ENCODE peak calls at places on chromosomes 5 and 9, in five cellular contexts. Q, F, V, O and E are unnamed samples.

GRCh38 chr9:98555851-98556465 is 152.8 kb downstream of the GABBR2 start:
- DNase-seq in F (no peak), O (no peak), V (no peak), Q (no peak), E (no peak)

GRCh38 chr5:170389250-170389902 is at the start of gene KCNMB1:
- DNase-seq in V (no peak), F (no peak), O (no peak), Q (no peak), E (no peak)

GRCh38 chr5:180873628-180874520 is 12.8 kb upstream of the ZFP62 start:
- DNase-seq in V (peak), O (peak), Q (no peak), F (no peak), E (no peak)

GRCh38 chr5:153900703-153901395 is 137.9 kb downstream of the FAM114A2 start:
- DNase-seq in O (peak), F (peak), Q (no peak), V (peak), E (no peak)

GRCh38 chr5:139560752-139561654 is at the start of gene UBE2D2:
- DNase-seq in Q (peak), O (peak), F (peak), V (peak), E (peak)

GRCh38 chr9:114000671-114001409 is 77.3 kb downstream of the AMBP start:
- DNase-seq in O (no peak), V (no peak), F (no peak), Q (no peak), E (no peak)

GRCh38 chr9:93600504-93600903 is 24.1 kb downstream of the PHF2 start:
- DNase-seq in Q (no peak), O (no peak), V (no peak), F (no peak), E (no peak)

GRCh38 chr5:33761139-33761538 is 130.7 kb downstream of the ADAMTS12 start:
- DNase-seq in Q (no peak), F (no peak), O (no peak), V (no peak), E (no peak)

GRCh38 chr9:107720511-107720910 is 230.9 kb upstream of the KLF4 start:
- DNase-seq in O (no peak), V (no peak), Q (no peak), F (no peak), E (no peak)

GRCh38 chr5:74130141-74130897 is 504.3 kb downstream of the ARHGEF28 start:
- DNase-seq in F (no peak), O (no peak), V (no peak), Q (no peak), E (no peak)

GRCh38 chr5:7886849-7887460 is 18.0 kb downstream of the MTRR start:
- DNase-seq in Q (peak), O (peak), F (peak), V (peak), E (no peak)

GRCh38 chr9:116219686-116220085 is 66.1 kb downstream of the PAPPA start:
- DNase-seq in V (no peak), O (no peak), F (no peak), Q (no peak), E (no peak)

GRCh38 chr5:177453852-177454396 is 7.3 kb downstream of the PRR7 start:
- DNase-seq in O (no peak), Q (no peak), V (no peak), F (no peak), E (no peak)

GRCh38 chr5:60550311-60550710 is 149.7 kb downstream of the DEPDC1B start:
- DNase-seq in F (no peak), Q (no peak), V (no peak), O (no peak), E (no peak)

GRCh38 chr5:110045153-110045552 is 355.4 kb downstream of the MAN2A1 start:
- DNase-seq in Q (no peak), F (peak), V (peak), O (peak), E (no peak)

GRCh38 chr5:128174951-128175350 is 91.4 kb downstream of the SLC12A2 start:
- DNase-seq in O (peak), Q (no peak), V (no peak), F (no peak), E (no peak)

GRCh38 chr5:180718810-180719453 is 20.9 kb downstream of the OR2Y1 start:
- DNase-seq in V (peak), O (peak), F (peak), Q (peak), E (no peak)

GRCh38 chr9:111691686-111692329 is 30.4 kb downstream of the GNG10 start:
- DNase-seq in F (peak), O (peak), V (peak), Q (peak), E (no peak)

GRCh38 chr5:169300468-169301385 is at the start of gene SLIT3:
- DNase-seq in Q (peak), O (peak), F (peak), V (peak), E (peak)

GRCh38 chr5:3522491-3522890 is 73.1 kb upstream of the IRX1 start:
- DNase-seq in O (no peak), V (no peak), Q (no peak), F (no peak), E (no peak)

GRCh38 chr5:36724429-36725332 is 118.3 kb downstream of the SLC1A3 start:
- DNase-seq in V (peak), Q (peak), O (no peak), F (no peak), E (peak)

GRCh38 chr9:125146247-125146646 is 2.9 kb upstream of the SCAI start:
- DNase-seq in Q (no peak), V (no peak), O (peak), F (peak), E (no peak)

GRCh38 chr9:133050142-133050541 is 11.6 kb upstream of the CEL start:
- DNase-seq in Q (no peak), F (peak), O (no peak), V (no peak), E (no peak)

GRCh38 chr9:70170151-70170795 is 88.5 kb upstream of the SMC5 start:
- DNase-seq in F (no peak), Q (no peak), O (no peak), V (peak), E (no peak)

GRCh38 chr5:57817924-57818323 is 335.3 kb upstream of the ACTBL2 start:
- DNase-seq in V (no peak), O (no peak), Q (no peak), F (peak), E (no peak)

GRCh38 chr5:54702470-54702869 is 184.9 kb downstream of the SNX18 start:
- DNase-seq in V (no peak), Q (no peak), F (no peak), O (no peak), E (no peak)

GRCh38 chr5:154470172-154470571 is 7.9 kb downstream of the HAND1 start:
- DNase-seq in O (no peak), F (no peak), Q (no peak), V (no peak), E (no peak)

GRCh38 chr9:120839146-120839545 is 3.6 kb downstream of the PSMD5 start:
- DNase-seq in V (no peak), F (no peak), Q (no peak), O (peak), E (no peak)

GRCh38 chr5:108836492-108836891 is 88.8 kb downstream of the FER start:
- DNase-seq in O (no peak), F (no peak), Q (no peak), V (no peak), E (no peak)

GRCh38 chr9:95852059-95853032 is 23.1 kb upstream of the ERCC6L2 start:
- DNase-seq in V (peak), F (peak), O (peak), Q (peak), E (no peak)

GRCh38 chr5:83430130-83431010 is 41.2 kb upstream of the VCAN start:
- DNase-seq in V (peak), Q (peak), O (peak), F (peak), E (no peak)